ENCODE peak calls at places on chromosomes 6 and 20, in five cellular contexts. Q is A549, M is endothelial cell of umbilical vein, I is WTC11, L is HepG2. G is an unnamed sample.

GRCh38 chr6:6661684-6662083 is 73.2 kb downstream of the LY86 start:
- DNase-seq in Q (no peak), M (peak), I (no peak), L (peak), G (no peak)

GRCh38 chr20:36528176-36528874 is 13.0 kb upstream of the MYL9 start:
- DNase-seq in Q (no peak), M (no peak), I (no peak), L (no peak), G (no peak)

GRCh38 chr6:157989541-157990289 is 8.1 kb downstream of the SYNJ2 start:
- DNase-seq in Q (peak), M (peak), I (no peak), L (no peak), G (no peak)

GRCh38 chr6:7673063-7673536 is 52.8 kb upstream of the BMP6 start:
- DNase-seq in Q (peak), M (peak), I (peak), L (no peak), G (peak)

GRCh38 chr6:44034391-44034861 is 92.8 kb downstream of the MRPL14 start:
- DNase-seq in Q (no peak), M (no peak), I (no peak), L (no peak), G (no peak)

GRCh38 chr6:12481292-12481691 is 191.1 kb downstream of the EDN1 start:
- DNase-seq in Q (no peak), M (no peak), I (no peak), L (no peak), G (no peak)

GRCh38 chr20:5888051-5888450 is 62.3 kb downstream of the TRMT6 start:
- DNase-seq in Q (no peak), M (no peak), I (no peak), L (no peak), G (no peak)

GRCh38 chr6:138896104-138896756 is 91.8 kb downstream of the REPS1 start:
- DNase-seq in Q (no peak), M (no peak), I (no peak), L (no peak), G (no peak)

GRCh38 chr20:3350412-3350811 is 57.1 kb downstream of the DNAAF9 start:
- DNase-seq in Q (no peak), M (no peak), I (no peak), L (no peak), G (no peak)

GRCh38 chr6:51153109-51153508 is 334.4 kb downstream of the TFAP2B start:
- DNase-seq in Q (no peak), M (no peak), I (no peak), L (no peak), G (no peak)

GRCh38 chr20:34068001-34068400 is 44.0 kb downstream of the EIF2S2 start:
- DNase-seq in Q (no peak), M (no peak), I (no peak), L (no peak), G (no peak)

GRCh38 chr6:36928547-36928918 is 26.0 kb upstream of the PI16 start:
- DNase-seq in Q (no peak), M (no peak), I (no peak), L (no peak), G (no peak)

GRCh38 chr6:125110056-125110455 is 43.5 kb upstream of the TPD52L1 start:
- DNase-seq in Q (no peak), M (no peak), I (no peak), L (no peak), G (no peak)

DNA sequence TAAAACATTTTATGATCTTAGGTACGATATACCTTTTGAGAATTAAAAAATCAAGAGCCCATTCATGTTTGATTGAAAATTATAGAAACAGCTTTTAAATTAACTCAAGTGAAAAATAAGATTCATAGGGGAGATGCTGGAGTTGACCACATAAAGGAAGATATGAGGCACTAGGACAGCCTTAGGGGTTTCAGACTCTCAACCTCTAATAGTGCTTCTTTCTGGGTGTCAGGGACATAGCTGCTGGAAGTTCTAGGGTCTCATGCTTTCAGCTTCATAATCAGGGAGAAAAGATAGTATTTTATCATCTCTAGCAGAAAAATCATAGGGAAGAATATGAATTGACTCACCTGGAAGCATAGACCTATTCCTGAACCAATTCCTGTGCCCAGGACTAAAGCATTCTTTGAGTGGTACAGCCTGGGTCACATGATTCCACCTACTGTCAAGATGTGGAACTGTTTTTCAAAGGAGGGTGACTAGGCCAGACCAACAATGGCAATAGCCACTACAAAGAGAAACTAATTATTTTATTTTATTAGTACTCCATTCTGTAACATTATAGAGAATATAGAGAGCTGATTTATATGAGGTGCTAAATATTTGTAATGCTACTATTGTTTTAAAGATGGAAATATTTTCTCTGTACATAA is 27.8 kb upstream of the CENPW start:
- DNase-seq in Q (peak), M (peak), I (no peak), L (peak), G (no peak)
- TF ChIP-seq JUN in Q (no peak), M (no peak), I (no peak), L (no peak), G (no peak)

GRCh38 chr6:112154711-112155110 is 67.3 kb downstream of the FAM229B start:
- DNase-seq in Q (no peak), M (no peak), I (no peak), L (no peak), G (no peak)

GRCh38 chr6:112150363-112150762 is 63.0 kb downstream of the FAM229B start:
- DNase-seq in Q (peak), M (no peak), I (no peak), L (no peak), G (no peak)

GRCh38 chr6:112155900-112156299 is 68.5 kb downstream of the FAM229B start:
- DNase-seq in Q (no peak), M (peak), I (no peak), L (no peak), G (no peak)

GRCh38 chr6:112156694-112157093 is 69.3 kb downstream of the FAM229B start:
- DNase-seq in Q (no peak), M (peak), I (no peak), L (no peak), G (no peak)

GRCh38 chr6:112153926-112154621 is 66.7 kb downstream of the FAM229B start:
- DNase-seq in Q (peak), M (peak), I (no peak), L (no peak), G (no peak)
- TF ChIP-seq JUN in Q (no peak), M (no peak), I (no peak), L (no peak), G (no peak)

DNA sequence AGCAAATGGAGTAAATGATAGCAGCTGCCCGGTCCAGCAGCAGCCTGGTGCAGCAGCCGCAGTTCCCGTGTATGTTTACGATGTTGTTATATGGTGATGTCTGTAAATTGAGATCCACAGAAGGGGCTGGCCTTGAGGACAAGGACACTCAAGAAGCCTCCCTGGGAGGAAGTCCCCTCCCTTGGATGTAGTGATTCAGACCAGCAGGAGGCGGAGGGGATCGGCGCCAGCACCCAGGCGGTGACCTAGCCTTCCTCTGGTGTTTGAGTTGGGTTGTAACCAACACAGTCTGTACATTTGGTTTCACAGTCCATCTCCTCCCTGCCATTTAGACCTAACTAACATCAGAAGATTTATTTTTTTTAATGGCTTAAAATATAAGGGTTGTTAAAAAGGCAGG is 187.8 kb downstream of the SYNDIG1 start:
- DNase-seq in Q (peak), M (no peak), I (no peak), L (no peak), G (no peak)
- TF ChIP-seq JUN in Q (no peak), M (no peak), I (no peak), L (no peak), G (no peak)

GRCh38 chr20:50587291-50587961 is 77.2 kb downstream of the PTPN1 start:
- DNase-seq in Q (no peak), M (no peak), I (no peak), L (no peak), G (no peak)

GRCh38 chr20:50588034-50588736 is 78.0 kb downstream of the PTPN1 start:
- DNase-seq in Q (peak), M (peak), I (peak), L (peak), G (peak)

GRCh38 chr20:50590348-50590664 is 80.1 kb downstream of the PTPN1 start:
- DNase-seq in Q (no peak), M (no peak), I (no peak), L (no peak), G (no peak)

GRCh38 chr20:50591233-50591852 is 81.2 kb downstream of the PTPN1 start:
- DNase-seq in Q (no peak), M (no peak), I (no peak), L (no peak), G (no peak)

GRCh38 chr20:50589548-50590347 is 79.6 kb downstream of the PTPN1 start:
- DNase-seq in Q (no peak), M (no peak), I (no peak), L (no peak), G (no peak)
- TF ChIP-seq JUN in Q (no peak), M (no peak), I (no peak), L (no peak), G (no peak)

GRCh38 chr20:986733-987355 is 15.3 kb downstream of the RSPO4 start:
- DNase-seq in Q (no peak), M (no peak), I (no peak), L (no peak), G (no peak)
- TF ChIP-seq JUN in Q (no peak), M (no peak), I (no peak), L (no peak), G (no peak)

GRCh38 chr6:143000771-143001170 is 55.8 kb upstream of the HIVEP2 start:
- DNase-seq in Q (no peak), M (no peak), I (no peak), L (no peak), G (no peak)
- TF ChIP-seq JUN in Q (no peak), M (no peak), I (no peak), L (no peak), G (no peak)

DNA sequence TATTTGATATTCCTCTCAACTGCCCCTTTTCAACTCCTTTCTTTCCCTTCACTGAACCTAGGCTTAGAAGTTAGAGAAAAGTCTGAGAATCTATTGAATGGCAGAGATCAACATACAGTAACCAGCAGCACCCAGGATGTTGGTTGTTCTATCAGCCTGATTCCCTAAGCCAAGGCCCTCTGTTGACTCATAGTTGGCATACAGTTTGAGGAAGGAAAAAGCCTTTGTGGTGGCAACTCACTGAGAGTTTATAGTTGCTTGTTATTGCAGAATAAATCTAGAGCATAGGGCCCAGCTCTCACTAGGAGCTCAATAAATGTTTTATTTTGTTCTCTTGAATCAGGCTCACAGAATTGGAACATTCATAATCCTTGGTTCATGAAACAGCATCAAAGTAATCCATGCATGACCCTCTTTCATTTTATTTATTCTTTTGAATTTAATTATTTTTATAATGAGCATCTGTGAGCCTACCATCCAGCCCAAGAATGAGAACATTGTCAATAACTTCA is 119.1 kb upstream of the ADGRF1 start:
- DNase-seq in Q (peak), M (no peak), I (no peak), L (no peak), G (no peak)
- TF ChIP-seq JUN in Q (no peak), M (no peak), I (no peak), L (no peak), G (no peak)

DNA sequence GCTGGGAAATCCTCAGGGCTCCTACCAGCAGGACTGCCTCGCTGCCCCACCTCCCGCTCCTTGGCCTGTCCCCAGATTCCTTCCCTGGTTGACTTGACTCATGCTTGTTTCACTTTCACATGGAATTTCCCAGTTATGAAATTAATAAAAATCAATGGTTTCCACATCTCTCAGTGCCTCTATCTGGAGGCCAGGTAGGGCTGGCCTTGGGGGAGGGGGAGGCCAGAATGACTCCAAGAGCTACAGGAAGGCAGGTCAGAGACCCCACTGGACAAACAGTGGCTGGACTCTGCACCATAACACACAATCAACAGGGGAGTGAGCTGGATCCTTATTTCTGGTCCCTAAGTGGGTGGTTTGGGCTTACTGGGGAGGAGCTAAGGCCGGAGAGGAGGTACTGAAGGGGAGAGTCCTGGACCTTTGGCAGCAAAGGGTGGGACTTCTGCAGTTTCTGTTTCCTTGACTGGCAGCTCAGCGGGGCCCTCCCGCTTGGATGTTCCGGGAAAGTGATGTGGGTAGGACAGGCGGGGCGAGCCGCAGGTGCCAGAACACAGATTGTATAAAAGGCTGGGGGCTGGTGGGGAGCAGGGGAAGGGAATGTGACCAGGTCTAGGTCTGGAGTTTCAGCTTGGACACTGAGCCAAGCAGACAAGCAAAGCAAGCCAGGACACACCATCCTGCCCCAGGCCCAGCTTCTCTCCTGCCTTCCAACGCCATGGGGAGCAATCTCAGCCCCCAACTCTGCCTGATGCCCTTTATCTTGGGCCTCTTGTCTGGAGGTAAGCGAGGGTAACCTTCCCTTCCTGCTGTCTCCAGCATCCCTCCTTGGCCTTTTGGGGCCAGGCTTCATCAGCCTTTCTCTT is at the start of gene CFB:
- DNase-seq in Q (peak), M (peak), I (peak), L (peak), G (no peak)
- TF ChIP-seq JUN in Q (no peak), M (no peak), I (no peak), L (no peak), G (no peak)

DNA sequence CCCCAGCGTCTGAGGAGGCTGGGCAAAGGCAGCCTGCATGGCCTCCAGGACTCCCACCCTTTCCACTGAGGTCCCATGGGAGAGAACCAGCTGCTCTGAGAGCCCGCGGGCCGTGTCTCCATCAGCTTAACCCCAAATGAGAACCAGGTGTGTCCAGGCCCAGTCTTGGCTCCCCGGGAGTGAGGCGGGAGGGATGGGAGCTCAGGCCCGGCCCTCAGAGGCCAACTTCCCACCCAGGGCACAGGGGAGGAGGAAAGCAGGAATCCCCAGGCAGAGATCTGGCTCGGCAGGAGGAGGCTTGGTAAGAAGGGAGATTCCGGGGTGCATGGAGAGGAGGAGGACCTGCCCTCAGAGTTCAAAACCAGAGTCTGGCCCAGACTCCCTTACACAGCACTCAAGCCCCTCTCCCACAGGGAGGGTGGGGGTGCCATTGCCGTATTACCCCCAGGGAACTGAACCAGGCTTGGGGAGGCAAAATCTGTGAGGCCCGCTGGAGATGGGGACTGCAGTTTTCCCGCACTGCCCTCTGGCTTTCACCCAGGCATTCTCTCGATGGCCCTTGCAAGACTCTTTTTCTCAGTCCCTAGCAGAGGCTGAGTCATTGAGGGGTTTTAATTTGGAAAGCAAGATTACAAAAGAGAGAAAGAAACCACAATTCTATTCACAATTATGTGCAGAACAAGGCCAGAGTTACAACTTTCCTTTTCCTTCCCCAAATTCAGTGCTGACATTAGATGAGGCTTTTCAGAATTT is 17.1 kb downstream of the FOXF2 start:
- DNase-seq in Q (no peak), M (no peak), I (no peak), L (no peak), G (no peak)
- TF ChIP-seq JUN in Q (no peak), M (no peak), I (no peak), L (no peak), G (no peak)

G was measured in H1.